ENCODE peak calls at places on chromosomes 4 and X, in seven cellular contexts. W, U, O, X, C, B and N are unnamed samples.

GRCh38 chrX:134569306-134569705 is 89.0 kb downstream of the PLAC1 start:
- DNase-seq in W (no peak), U (no peak), O (no peak), X (no peak), C (no peak), B (no peak), N (no peak)

GRCh38 chrX:54808109-54808604 is 612 bp downstream of the MAGED2 start:
- DNase-seq in W (no peak), U (peak), O (no peak), X (no peak), C (peak), B (peak), N (peak)

GRCh38 chr4:180099962-180100361 is 2143.2 kb upstream of the TENM3 start:
- DNase-seq in W (no peak), U (no peak), O (no peak), X (no peak), C (no peak), B (no peak), N (no peak)

GRCh38 chrX:47232197-47232802 is 509 bp upstream of the USP11 start:
- DNase-seq in W (no peak), U (no peak), O (no peak), X (no peak), C (no peak), B (no peak), N (no peak)

GRCh38 chr4:98996056-98996941 is 778 bp downstream of the METAP1 start:
- DNase-seq in W (peak), U (no peak), O (no peak), X (peak), C (peak), B (peak), N (no peak)

GRCh38 chr4:99630857-99631256 is 26.8 kb downstream of the C4orf54 start:
- DNase-seq in W (no peak), U (no peak), O (no peak), X (no peak), C (no peak), B (no peak), N (no peak)

GRCh38 chr4:84780719-84781118 is 185.8 kb downstream of the WDFY3 start:
- DNase-seq in W (no peak), U (no peak), O (no peak), X (no peak), C (no peak), B (no peak), N (no peak)

GRCh38 chrX:154458116-154458953 is at the start of gene PLXNA3:
- DNase-seq in W (no peak), U (peak), O (peak), X (peak), C (peak), B (peak), N (peak)

GRCh38 chr4:139633661-139634060 is 32.0 kb upstream of the MGST2 start:
- DNase-seq in W (no peak), U (no peak), O (no peak), X (no peak), C (peak), B (peak), N (no peak)

GRCh38 chr4:53185853-53186590 is 179.8 kb downstream of the SCFD2 start:
- DNase-seq in W (peak), U (no peak), O (no peak), X (no peak), C (peak), B (peak), N (no peak)

GRCh38 chr4:3685081-3685645 is 81.0 kb upstream of the ADRA2C start:
- DNase-seq in W (no peak), U (no peak), O (no peak), X (no peak), C (no peak), B (no peak), N (no peak)

GRCh38 chr4:141565379-141566089 is 70.8 kb upstream of the IL15 start:
- DNase-seq in W (no peak), U (no peak), O (no peak), X (no peak), C (no peak), B (no peak), N (no peak)

GRCh38 chrX:34343001-34343400 is 210.9 kb upstream of the FAM47A start:
- DNase-seq in W (no peak), U (no peak), O (no peak), X (no peak), C (no peak), B (no peak), N (no peak)

GRCh38 chr4:98529970-98530569 is 128.3 kb downstream of the TSPAN5 start:
- DNase-seq in W (no peak), U (no peak), O (no peak), X (no peak), C (no peak), B (no peak), N (no peak)

GRCh38 chrX:155611302-155611701 is 1.4 kb downstream of the TMLHE start:
- DNase-seq in W (no peak), U (no peak), O (no peak), X (no peak), C (peak), B (no peak), N (no peak)

GRCh38 chr4:30903493-30903892 is 183.3 kb downstream of the PCDH7 start:
- DNase-seq in W (peak), U (no peak), O (no peak), X (no peak), C (peak), B (peak), N (no peak)

GRCh38 chr4:23900636-23901035 is 10.8 kb upstream of the PPARGC1A start:
- DNase-seq in W (no peak), U (no peak), O (no peak), X (no peak), C (no peak), B (no peak), N (no peak)

GRCh38 chrX:44012484-44013096 is 39.4 kb upstream of the NDP start:
- DNase-seq in W (peak), U (no peak), O (no peak), X (peak), C (peak), B (peak), N (no peak)

GRCh38 chr4:137650051-137650450 is 117.8 kb upstream of the PCDH18 start:
- DNase-seq in W (no peak), U (no peak), O (no peak), X (no peak), C (no peak), B (no peak), N (no peak)

GRCh38 chrX:22538581-22538980 is 265.9 kb downstream of the CBLL2 start:
- DNase-seq in W (no peak), U (no peak), O (no peak), X (no peak), C (peak), B (peak), N (no peak)

GRCh38 chrX:150146271-150146888 is 208.1 kb upstream of the EOLA2 start:
- DNase-seq in W (no peak), U (no peak), O (no peak), X (no peak), C (no peak), B (peak), N (no peak)

GRCh38 chrX:44872319-44872816 is 620 bp upstream of the KDM6A start:
- DNase-seq in W (no peak), U (peak), O (peak), X (peak), C (peak), B (no peak), N (no peak)

GRCh38 chrX:3518870-3519269 is 172.4 kb upstream of the MXRA5 start:
- DNase-seq in W (peak), U (no peak), O (no peak), X (no peak), C (peak), B (peak), N (no peak)

GRCh38 chrX:38260231-38260630 is 39.6 kb upstream of the SRPX start:
- DNase-seq in W (peak), U (no peak), O (no peak), X (no peak), C (peak), B (peak), N (no peak)

GRCh38 chrX:319579-320125 is 1.1 kb upstream of the GTPBP6 start:
- DNase-seq in W (no peak), U (no peak), O (no peak), X (no peak), C (peak), B (no peak), N (peak)

GRCh38 chr4:173509031-173510001 is 20.7 kb downstream of the HAND2 start:
- DNase-seq in W (no peak), U (no peak), O (no peak), X (no peak), C (peak), B (peak), N (no peak)

GRCh38 chr4:11589676-11590075 is 161.0 kb upstream of the HS3ST1 start:
- DNase-seq in W (peak), U (no peak), O (no peak), X (no peak), C (no peak), B (no peak), N (no peak)

GRCh38 chrX:78527263-78527662 is 131.9 kb downstream of the RTL3 start:
- DNase-seq in W (peak), U (no peak), O (no peak), X (no peak), C (peak), B (peak), N (no peak)

GRCh38 chrX:45517090-45517973 is 316.7 kb upstream of the DIPK2B start:
- DNase-seq in W (peak), U (no peak), O (no peak), X (no peak), C (peak), B (peak), N (no peak)

GRCh38 chrX:111519215-111519614 is 7.8 kb downstream of the SERTM2 start:
- DNase-seq in W (peak), U (no peak), O (no peak), X (no peak), C (no peak), B (no peak), N (no peak)

GRCh38 chrX:152465132-152465531 is 14.0 kb upstream of the GABRA3 start:
- DNase-seq in W (no peak), U (no peak), O (no peak), X (no peak), C (no peak), B (no peak), N (no peak)

GRCh38 chr4:39348371-39349265 is 17.5 kb downstream of the RFC1 start:
- DNase-seq in W (peak), U (no peak), O (no peak), X (no peak), C (peak), B (peak), N (no peak)

GRCh38 chr4:69910016-69910782 is 20.7 kb upstream of the CSN1S1 start:
- DNase-seq in W (peak), U (no peak), O (no peak), X (no peak), C (peak), B (no peak), N (no peak)

GRCh38 chrX:40866878-40867277 is 131.5 kb upstream of the MED14 start:
- DNase-seq in W (peak), U (no peak), O (no peak), X (no peak), C (peak), B (peak), N (no peak)